ENCODE peak calls at places on chromosomes 12 and 14, in seven cellular contexts. One of them, this sample, is unnamed.

GRCh38 chr12:105820407-105821140 is 318.2 kb downstream of the NUAK1 start:
- DNase-seq in stimulated activated CD4-positive, alpha-beta T cell treated with anti-CD3 and anti-CD28 coated beads, Interleukin-4, amount 100 ng/mL, for 24 hours: no peak
- DNase-seq in fibroblast of the conjunctiva: peak
- DNase-seq in CD4-positive, alpha-beta T cell: no peak
- DNase-seq in upper lobe of right lung: no peak
- DNase-seq in fibroblast of gingiva: peak
- DNase-seq in amniotic epithelial cell: peak
- DNase-seq in this sample: no peak

GRCh38 chr12:123363743-123364531 is 710 bp downstream of the SBNO1 start:
- DNase-seq in amniotic epithelial cell: no peak
- DNase-seq in upper lobe of right lung: peak
- DNase-seq in fibroblast of gingiva: no peak
- DNase-seq in stimulated activated CD4-positive, alpha-beta T cell treated with anti-CD3 and anti-CD28 coated beads, Interleukin-4, amount 100 ng/mL, for 24 hours: peak
- DNase-seq in fibroblast of the conjunctiva: no peak
- DNase-seq in CD4-positive, alpha-beta T cell: peak
- DNase-seq in this sample: peak

GRCh38 chr14:50035214-50035613 is 81.2 kb downstream of the VCPKMT start:
- DNase-seq in fibroblast of gingiva: no peak
- DNase-seq in CD4-positive, alpha-beta T cell: no peak
- DNase-seq in stimulated activated CD4-positive, alpha-beta T cell treated with anti-CD3 and anti-CD28 coated beads, Interleukin-4, amount 100 ng/mL, for 24 hours: no peak
- DNase-seq in upper lobe of right lung: no peak
- DNase-seq in amniotic epithelial cell: no peak
- DNase-seq in fibroblast of the conjunctiva: no peak
- DNase-seq in this sample: peak

GRCh38 chr14:105526781-105527380 is 498 bp downstream of the TMEM121 start:
- DNase-seq in CD4-positive, alpha-beta T cell: no peak
- DNase-seq in fibroblast of the conjunctiva: no peak
- DNase-seq in stimulated activated CD4-positive, alpha-beta T cell treated with anti-CD3 and anti-CD28 coated beads, Interleukin-4, amount 100 ng/mL, for 24 hours: no peak
- DNase-seq in upper lobe of right lung: peak
- DNase-seq in fibroblast of gingiva: no peak
- DNase-seq in amniotic epithelial cell: no peak
- DNase-seq in this sample: no peak

GRCh38 chr14:54440037-54440436 is 1.1 kb downstream of the CNIH1 start:
- DNase-seq in amniotic epithelial cell: peak
- DNase-seq in fibroblast of gingiva: peak
- DNase-seq in fibroblast of the conjunctiva: peak
- DNase-seq in upper lobe of right lung: no peak
- DNase-seq in stimulated activated CD4-positive, alpha-beta T cell treated with anti-CD3 and anti-CD28 coated beads, Interleukin-4, amount 100 ng/mL, for 24 hours: no peak
- DNase-seq in CD4-positive, alpha-beta T cell: no peak
- DNase-seq in this sample: no peak

GRCh38 chr14:44962573-44963528 is 861 bp downstream of the TOGARAM1 start:
- DNase-seq in stimulated activated CD4-positive, alpha-beta T cell treated with anti-CD3 and anti-CD28 coated beads, Interleukin-4, amount 100 ng/mL, for 24 hours: no peak
- DNase-seq in fibroblast of gingiva: peak
- DNase-seq in amniotic epithelial cell: peak
- DNase-seq in fibroblast of the conjunctiva: no peak
- DNase-seq in CD4-positive, alpha-beta T cell: peak
- DNase-seq in upper lobe of right lung: peak
- DNase-seq in this sample: no peak

GRCh38 chr12:52236386-52237050 is 3.5 kb downstream of the KRT7 start:
- DNase-seq in fibroblast of gingiva: no peak
- DNase-seq in CD4-positive, alpha-beta T cell: no peak
- DNase-seq in stimulated activated CD4-positive, alpha-beta T cell treated with anti-CD3 and anti-CD28 coated beads, Interleukin-4, amount 100 ng/mL, for 24 hours: no peak
- DNase-seq in upper lobe of right lung: no peak
- DNase-seq in fibroblast of the conjunctiva: no peak
- DNase-seq in amniotic epithelial cell: no peak
- DNase-seq in this sample: no peak

GRCh38 chr12:106138646-106139421 is at the start of gene NUAK1:
- DNase-seq in fibroblast of the conjunctiva: no peak
- DNase-seq in upper lobe of right lung: peak
- DNase-seq in fibroblast of gingiva: peak
- DNase-seq in stimulated activated CD4-positive, alpha-beta T cell treated with anti-CD3 and anti-CD28 coated beads, Interleukin-4, amount 100 ng/mL, for 24 hours: no peak
- DNase-seq in amniotic epithelial cell: peak
- DNase-seq in CD4-positive, alpha-beta T cell: no peak
- DNase-seq in this sample: peak

GRCh38 chr14:68492889-68493288 is 300.0 kb downstream of the ZFP36L1 start:
- DNase-seq in amniotic epithelial cell: no peak
- DNase-seq in fibroblast of the conjunctiva: no peak
- DNase-seq in fibroblast of gingiva: no peak
- DNase-seq in CD4-positive, alpha-beta T cell: no peak
- DNase-seq in upper lobe of right lung: no peak
- DNase-seq in stimulated activated CD4-positive, alpha-beta T cell treated with anti-CD3 and anti-CD28 coated beads, Interleukin-4, amount 100 ng/mL, for 24 hours: no peak
- DNase-seq in this sample: no peak

GRCh38 chr12:113940357-113940756 is 25.8 kb downstream of the RBM19 start:
- DNase-seq in upper lobe of right lung: no peak
- DNase-seq in stimulated activated CD4-positive, alpha-beta T cell treated with anti-CD3 and anti-CD28 coated beads, Interleukin-4, amount 100 ng/mL, for 24 hours: no peak
- DNase-seq in CD4-positive, alpha-beta T cell: no peak
- DNase-seq in fibroblast of the conjunctiva: no peak
- DNase-seq in fibroblast of gingiva: no peak
- DNase-seq in amniotic epithelial cell: no peak
- DNase-seq in this sample: no peak

GRCh38 chr12:57093412-57094193 is 4.7 kb downstream of the NAB2 start:
- DNase-seq in stimulated activated CD4-positive, alpha-beta T cell treated with anti-CD3 and anti-CD28 coated beads, Interleukin-4, amount 100 ng/mL, for 24 hours: peak
- DNase-seq in upper lobe of right lung: peak
- DNase-seq in amniotic epithelial cell: peak
- DNase-seq in fibroblast of the conjunctiva: peak
- DNase-seq in CD4-positive, alpha-beta T cell: peak
- DNase-seq in fibroblast of gingiva: peak
- DNase-seq in this sample: no peak

GRCh38 chr12:46174919-46175318 is 93.9 kb downstream of the SLC38A1 start:
- DNase-seq in fibroblast of the conjunctiva: no peak
- DNase-seq in stimulated activated CD4-positive, alpha-beta T cell treated with anti-CD3 and anti-CD28 coated beads, Interleukin-4, amount 100 ng/mL, for 24 hours: no peak
- DNase-seq in amniotic epithelial cell: no peak
- DNase-seq in fibroblast of gingiva: no peak
- DNase-seq in CD4-positive, alpha-beta T cell: no peak
- DNase-seq in upper lobe of right lung: no peak
- DNase-seq in this sample: no peak

GRCh38 chr12:7756993-7757392 is 8.0 kb upstream of the NANOGNB start:
- DNase-seq in fibroblast of gingiva: no peak
- DNase-seq in CD4-positive, alpha-beta T cell: no peak
- DNase-seq in upper lobe of right lung: no peak
- DNase-seq in fibroblast of the conjunctiva: no peak
- DNase-seq in stimulated activated CD4-positive, alpha-beta T cell treated with anti-CD3 and anti-CD28 coated beads, Interleukin-4, amount 100 ng/mL, for 24 hours: no peak
- DNase-seq in amniotic epithelial cell: no peak
- DNase-seq in this sample: peak

GRCh38 chr14:68468437-68469207 is 324.2 kb downstream of the ZFP36L1 start:
- DNase-seq in upper lobe of right lung: no peak
- DNase-seq in fibroblast of gingiva: peak
- DNase-seq in stimulated activated CD4-positive, alpha-beta T cell treated with anti-CD3 and anti-CD28 coated beads, Interleukin-4, amount 100 ng/mL, for 24 hours: peak
- DNase-seq in fibroblast of the conjunctiva: no peak
- DNase-seq in CD4-positive, alpha-beta T cell: no peak
- DNase-seq in amniotic epithelial cell: peak
- DNase-seq in this sample: peak

GRCh38 chr14:24232121-24232644 is at the start of gene NEDD8:
- DNase-seq in CD4-positive, alpha-beta T cell: peak
- DNase-seq in upper lobe of right lung: peak
- DNase-seq in fibroblast of the conjunctiva: peak
- DNase-seq in stimulated activated CD4-positive, alpha-beta T cell treated with anti-CD3 and anti-CD28 coated beads, Interleukin-4, amount 100 ng/mL, for 24 hours: peak
- DNase-seq in fibroblast of gingiva: peak
- DNase-seq in amniotic epithelial cell: peak
- DNase-seq in this sample: peak

GRCh38 chr12:52677126-52677525 is 3.1 kb downstream of the KRT1 start:
- DNase-seq in amniotic epithelial cell: no peak
- DNase-seq in upper lobe of right lung: no peak
- DNase-seq in CD4-positive, alpha-beta T cell: no peak
- DNase-seq in fibroblast of gingiva: no peak
- DNase-seq in stimulated activated CD4-positive, alpha-beta T cell treated with anti-CD3 and anti-CD28 coated beads, Interleukin-4, amount 100 ng/mL, for 24 hours: no peak
- DNase-seq in fibroblast of the conjunctiva: no peak
- DNase-seq in this sample: no peak

GRCh38 chr12:4538207-4539160 is at the start of gene RAD51AP1:
- DNase-seq in fibroblast of the conjunctiva: peak
- DNase-seq in stimulated activated CD4-positive, alpha-beta T cell treated with anti-CD3 and anti-CD28 coated beads, Interleukin-4, amount 100 ng/mL, for 24 hours: peak
- DNase-seq in fibroblast of gingiva: peak
- DNase-seq in amniotic epithelial cell: peak
- DNase-seq in upper lobe of right lung: peak
- DNase-seq in CD4-positive, alpha-beta T cell: peak
- DNase-seq in this sample: peak

GRCh38 chr12:69985656-69986055 is 160.6 kb downstream of the MYRFL start:
- DNase-seq in amniotic epithelial cell: no peak
- DNase-seq in CD4-positive, alpha-beta T cell: no peak
- DNase-seq in upper lobe of right lung: no peak
- DNase-seq in stimulated activated CD4-positive, alpha-beta T cell treated with anti-CD3 and anti-CD28 coated beads, Interleukin-4, amount 100 ng/mL, for 24 hours: no peak
- DNase-seq in fibroblast of gingiva: no peak
- DNase-seq in fibroblast of the conjunctiva: no peak
- DNase-seq in this sample: no peak

GRCh38 chr12:54988402-54989054 is 4.0 kb upstream of the TESPA1 start:
- DNase-seq in amniotic epithelial cell: peak
- DNase-seq in stimulated activated CD4-positive, alpha-beta T cell treated with anti-CD3 and anti-CD28 coated beads, Interleukin-4, amount 100 ng/mL, for 24 hours: no peak
- DNase-seq in fibroblast of the conjunctiva: peak
- DNase-seq in CD4-positive, alpha-beta T cell: no peak
- DNase-seq in fibroblast of gingiva: peak
- DNase-seq in upper lobe of right lung: peak
- DNase-seq in this sample: no peak

GRCh38 chr12:124556896-124557501 is 10.4 kb downstream of the NCOR2 start:
- DNase-seq in upper lobe of right lung: peak
- DNase-seq in amniotic epithelial cell: no peak
- DNase-seq in fibroblast of the conjunctiva: no peak
- DNase-seq in stimulated activated CD4-positive, alpha-beta T cell treated with anti-CD3 and anti-CD28 coated beads, Interleukin-4, amount 100 ng/mL, for 24 hours: no peak
- DNase-seq in fibroblast of gingiva: no peak
- DNase-seq in CD4-positive, alpha-beta T cell: no peak
- DNase-seq in this sample: no peak

GRCh38 chr12:64006211-64006610 is 161.7 kb downstream of the SRGAP1 start:
- DNase-seq in CD4-positive, alpha-beta T cell: no peak
- DNase-seq in upper lobe of right lung: no peak
- DNase-seq in stimulated activated CD4-positive, alpha-beta T cell treated with anti-CD3 and anti-CD28 coated beads, Interleukin-4, amount 100 ng/mL, for 24 hours: no peak
- DNase-seq in fibroblast of gingiva: peak
- DNase-seq in fibroblast of the conjunctiva: no peak
- DNase-seq in amniotic epithelial cell: peak
- DNase-seq in this sample: peak

GRCh38 chr14:31263485-31264133 is 56.0 kb upstream of the HECTD1 start:
- DNase-seq in fibroblast of the conjunctiva: peak
- DNase-seq in fibroblast of gingiva: peak
- DNase-seq in upper lobe of right lung: no peak
- DNase-seq in amniotic epithelial cell: peak
- DNase-seq in CD4-positive, alpha-beta T cell: no peak
- DNase-seq in stimulated activated CD4-positive, alpha-beta T cell treated with anti-CD3 and anti-CD28 coated beads, Interleukin-4, amount 100 ng/mL, for 24 hours: no peak
- DNase-seq in this sample: peak

GRCh38 chr14:104603623-104604401 is 760 bp downstream of the TMEM179 start:
- DNase-seq in CD4-positive, alpha-beta T cell: no peak
- DNase-seq in stimulated activated CD4-positive, alpha-beta T cell treated with anti-CD3 and anti-CD28 coated beads, Interleukin-4, amount 100 ng/mL, for 24 hours: no peak
- DNase-seq in amniotic epithelial cell: no peak
- DNase-seq in upper lobe of right lung: no peak
- DNase-seq in fibroblast of the conjunctiva: no peak
- DNase-seq in fibroblast of gingiva: no peak
- DNase-seq in this sample: no peak

GRCh38 chr14:45838597-45838996 is 585.6 kb upstream of the MIS18BP1 start:
- DNase-seq in stimulated activated CD4-positive, alpha-beta T cell treated with anti-CD3 and anti-CD28 coated beads, Interleukin-4, amount 100 ng/mL, for 24 hours: no peak
- DNase-seq in upper lobe of right lung: no peak
- DNase-seq in fibroblast of gingiva: no peak
- DNase-seq in amniotic epithelial cell: no peak
- DNase-seq in CD4-positive, alpha-beta T cell: no peak
- DNase-seq in fibroblast of the conjunctiva: no peak
- DNase-seq in this sample: no peak

GRCh38 chr14:96267336-96267735 is 11.3 kb downstream of the BDKRB1 start:
- DNase-seq in fibroblast of the conjunctiva: peak
- DNase-seq in fibroblast of gingiva: peak
- DNase-seq in amniotic epithelial cell: no peak
- DNase-seq in stimulated activated CD4-positive, alpha-beta T cell treated with anti-CD3 and anti-CD28 coated beads, Interleukin-4, amount 100 ng/mL, for 24 hours: no peak
- DNase-seq in upper lobe of right lung: no peak
- DNase-seq in CD4-positive, alpha-beta T cell: no peak
- DNase-seq in this sample: peak

GRCh38 chr12:24894869-24895268 is 54.0 kb downstream of the BCAT1 start:
- DNase-seq in CD4-positive, alpha-beta T cell: no peak
- DNase-seq in amniotic epithelial cell: no peak
- DNase-seq in fibroblast of gingiva: no peak
- DNase-seq in fibroblast of the conjunctiva: no peak
- DNase-seq in upper lobe of right lung: no peak
- DNase-seq in stimulated activated CD4-positive, alpha-beta T cell treated with anti-CD3 and anti-CD28 coated beads, Interleukin-4, amount 100 ng/mL, for 24 hours: no peak
- DNase-seq in this sample: no peak

GRCh38 chr12:124381454-124382207 is 86.7 kb downstream of the RFLNA start:
- DNase-seq in amniotic epithelial cell: peak
- DNase-seq in CD4-positive, alpha-beta T cell: no peak
- DNase-seq in fibroblast of gingiva: peak
- DNase-seq in stimulated activated CD4-positive, alpha-beta T cell treated with anti-CD3 and anti-CD28 coated beads, Interleukin-4, amount 100 ng/mL, for 24 hours: no peak
- DNase-seq in upper lobe of right lung: peak
- DNase-seq in fibroblast of the conjunctiva: no peak
- DNase-seq in this sample: peak

GRCh38 chr14:96104469-96105057 is 65.4 kb downstream of the C14orf132 start:
- DNase-seq in stimulated activated CD4-positive, alpha-beta T cell treated with anti-CD3 and anti-CD28 coated beads, Interleukin-4, amount 100 ng/mL, for 24 hours: no peak
- DNase-seq in amniotic epithelial cell: peak
- DNase-seq in fibroblast of the conjunctiva: peak
- DNase-seq in fibroblast of gingiva: peak
- DNase-seq in CD4-positive, alpha-beta T cell: no peak
- DNase-seq in upper lobe of right lung: peak
- DNase-seq in this sample: peak

GRCh38 chr14:22837750-22838538 is 1.6 kb downstream of the MMP14 start:
- DNase-seq in fibroblast of the conjunctiva: no peak
- DNase-seq in fibroblast of gingiva: peak
- DNase-seq in upper lobe of right lung: no peak
- DNase-seq in CD4-positive, alpha-beta T cell: no peak
- DNase-seq in amniotic epithelial cell: peak
- DNase-seq in stimulated activated CD4-positive, alpha-beta T cell treated with anti-CD3 and anti-CD28 coated beads, Interleukin-4, amount 100 ng/mL, for 24 hours: no peak
- DNase-seq in this sample: peak

GRCh38 chr12:26100966-26101744 is 23.7 kb downstream of the BHLHE41 start:
- DNase-seq in fibroblast of gingiva: no peak
- DNase-seq in amniotic epithelial cell: no peak
- DNase-seq in stimulated activated CD4-positive, alpha-beta T cell treated with anti-CD3 and anti-CD28 coated beads, Interleukin-4, amount 100 ng/mL, for 24 hours: no peak
- DNase-seq in fibroblast of the conjunctiva: no peak
- DNase-seq in upper lobe of right lung: no peak
- DNase-seq in CD4-positive, alpha-beta T cell: no peak
- DNase-seq in this sample: no peak

GRCh38 chr12:1642513-1642912 is 13.5 kb downstream of the WNT5B start:
- DNase-seq in CD4-positive, alpha-beta T cell: no peak
- DNase-seq in amniotic epithelial cell: no peak
- DNase-seq in fibroblast of the conjunctiva: no peak
- DNase-seq in stimulated activated CD4-positive, alpha-beta T cell treated with anti-CD3 and anti-CD28 coated beads, Interleukin-4, amount 100 ng/mL, for 24 hours: no peak
- DNase-seq in fibroblast of gingiva: no peak
- DNase-seq in upper lobe of right lung: no peak
- DNase-seq in this sample: no peak

GRCh38 chr12:7190268-7191055 is 976 bp downstream of the PEX5 start:
- DNase-seq in stimulated activated CD4-positive, alpha-beta T cell treated with anti-CD3 and anti-CD28 coated beads, Interleukin-4, amount 100 ng/mL, for 24 hours: no peak
- DNase-seq in amniotic epithelial cell: peak
- DNase-seq in CD4-positive, alpha-beta T cell: no peak
- DNase-seq in fibroblast of gingiva: peak
- DNase-seq in upper lobe of right lung: peak
- DNase-seq in fibroblast of the conjunctiva: no peak
- DNase-seq in this sample: no peak

GRCh38 chr14:29016050-29016900 is 249.7 kb downstream of the FOXG1 start:
- DNase-seq in fibroblast of gingiva: peak
- DNase-seq in amniotic epithelial cell: peak
- DNase-seq in fibroblast of the conjunctiva: peak
- DNase-seq in stimulated activated CD4-positive, alpha-beta T cell treated with anti-CD3 and anti-CD28 coated beads, Interleukin-4, amount 100 ng/mL, for 24 hours: no peak
- DNase-seq in CD4-positive, alpha-beta T cell: no peak
- DNase-seq in upper lobe of right lung: peak
- DNase-seq in this sample: no peak

GRCh38 chr14:49218436-49219092 is 367.6 kb downstream of the RPS29 start:
- DNase-seq in fibroblast of the conjunctiva: no peak
- DNase-seq in fibroblast of gingiva: peak
- DNase-seq in amniotic epithelial cell: no peak
- DNase-seq in upper lobe of right lung: no peak
- DNase-seq in CD4-positive, alpha-beta T cell: no peak
- DNase-seq in stimulated activated CD4-positive, alpha-beta T cell treated with anti-CD3 and anti-CD28 coated beads, Interleukin-4, amount 100 ng/mL, for 24 hours: no peak
- DNase-seq in this sample: peak

GRCh38 chr12:122393822-122394221 is 28.6 kb downstream of the CLIP1 start:
- DNase-seq in fibroblast of the conjunctiva: no peak
- DNase-seq in CD4-positive, alpha-beta T cell: peak
- DNase-seq in fibroblast of gingiva: no peak
- DNase-seq in amniotic epithelial cell: no peak
- DNase-seq in stimulated activated CD4-positive, alpha-beta T cell treated with anti-CD3 and anti-CD28 coated beads, Interleukin-4, amount 100 ng/mL, for 24 hours: no peak
- DNase-seq in upper lobe of right lung: no peak
- DNase-seq in this sample: no peak

GRCh38 chr14:60736494-60736893 is 1.9 kb downstream of the MNAT1 start:
- DNase-seq in upper lobe of right lung: no peak
- DNase-seq in fibroblast of gingiva: peak
- DNase-seq in CD4-positive, alpha-beta T cell: no peak
- DNase-seq in amniotic epithelial cell: peak
- DNase-seq in fibroblast of the conjunctiva: peak
- DNase-seq in stimulated activated CD4-positive, alpha-beta T cell treated with anti-CD3 and anti-CD28 coated beads, Interleukin-4, amount 100 ng/mL, for 24 hours: no peak
- DNase-seq in this sample: peak